ENCODE peak calls at places on chromosome 10, in six cellular contexts. W is testis, X is thyroid gland, F is pancreas, U is ovary, O is dorsolateral prefrontal cortex. C is an unnamed sample.

GRCh38 chr10:35501923-35502322 is 103.2 kb upstream of the GJD4 start:
- DNase-seq in W (no peak), X (no peak), F (no peak), U (no peak), O (no peak), C (no peak)

GRCh38 chr10:116038259-116038658 is 234.7 kb downstream of the GFRA1 start:
- DNase-seq in W (no peak), X (peak; percentile 47), F (peak; percentile 59), U (no peak), O (no peak), C (no peak)

GRCh38 chr10:100828744-100829102 is 83.3 kb downstream of the PAX2 start:
- DNase-seq in W (no peak), X (peak; percentile 10), F (peak; percentile 26), U (no peak), O (no peak), C (peak; percentile 32)

GRCh38 chr10:109966961-109967738 is 40.6 kb upstream of the ADD3 start:
- DNase-seq in W (no peak), X (peak; percentile 42), F (no peak), U (no peak), O (no peak), C (no peak)

GRCh38 chr10:121942749-121943148 is 14.9 kb upstream of the ATE1 start:
- DNase-seq in W (no peak), X (no peak), F (no peak), U (no peak), O (no peak), C (no peak)

GRCh38 chr10:70758757-70759514 is 26.2 kb downstream of the TBATA start:
- DNase-seq in W (peak; percentile 88), X (peak; percentile 77), F (peak; percentile 70), U (peak; percentile 74), O (peak; percentile 80), C (peak; percentile 60)

GRCh38 chr10:51073461-51074237 is 638 bp upstream of the PRKG1 start:
- DNase-seq in W (peak; percentile 51), X (peak; percentile 69), F (peak; percentile 46), U (peak; percentile 35), O (no peak), C (no peak)

GRCh38 chr10:13732485-13732884 is 145.7 kb downstream of the PRPF18 start:
- DNase-seq in W (no peak), X (no peak), F (no peak), U (no peak), O (no peak), C (no peak)

GRCh38 chr10:49323896-49324270 is 24.9 kb downstream of the C10orf71 start:
- DNase-seq in W (no peak), X (no peak), F (no peak), U (no peak), O (no peak), C (no peak)

GRCh38 chr10:43649149-43649523 is 455 bp upstream of the ZNF32 start:
- DNase-seq in W (no peak), X (no peak), F (no peak), U (no peak), O (no peak), C (no peak)

GRCh38 chr10:43078175-43078985 is 1.5 kb downstream of the RET start:
- DNase-seq in W (no peak), X (no peak), F (no peak), U (no peak), O (no peak), C (no peak)

GRCh38 chr10:89476676-89477075 is 58.7 kb downstream of the SLC16A12 start:
- DNase-seq in W (no peak), X (peak; percentile 94), F (peak; percentile 26), U (no peak), O (no peak), C (no peak)

GRCh38 chr10:100510533-100511308 is 8.9 kb downstream of the SEC31B start:
- DNase-seq in W (no peak), X (peak; percentile 59), F (peak; percentile 33), U (no peak), O (no peak), C (no peak)

GRCh38 chr10:123522702-123523312 is 143.3 kb upstream of the GPR26 start:
- DNase-seq in W (no peak), X (no peak), F (no peak), U (no peak), O (no peak), C (no peak)

GRCh38 chr10:32713560-32713959 is 244.5 kb downstream of the ITGB1 start:
- DNase-seq in W (no peak), X (no peak), F (no peak), U (no peak), O (no peak), C (no peak)
- TF ChIP-seq CTCF in W (no peak), X (no peak), F (no peak), U (no peak), O (no peak), C (no peak)

DNA sequence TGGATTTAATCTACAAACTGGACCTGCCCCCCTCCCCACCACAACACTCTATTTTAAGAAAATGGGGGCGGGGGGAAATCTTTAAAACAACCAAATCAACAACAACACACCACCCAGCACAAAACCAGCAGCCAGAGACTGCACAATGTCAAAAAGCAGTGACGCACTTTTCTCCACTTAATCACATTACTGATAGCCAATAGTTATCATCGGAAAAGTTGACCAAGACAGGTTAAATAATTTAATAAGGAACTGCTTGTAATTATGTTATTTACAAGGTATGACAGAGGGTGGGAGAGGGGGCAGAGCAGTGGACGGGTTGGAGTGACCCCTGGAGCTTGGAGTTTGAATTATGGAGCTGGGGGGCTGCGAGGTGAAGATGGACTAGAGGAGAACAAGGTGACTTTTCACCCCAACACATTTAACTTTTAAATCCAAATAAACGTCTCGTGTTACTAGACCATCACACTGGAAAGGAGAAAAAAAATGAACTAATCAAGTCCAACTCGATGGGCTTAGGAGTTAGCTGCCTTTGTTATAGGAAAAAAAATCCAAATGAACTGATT is 2.7 kb downstream of the EBF3 start:
- DNase-seq in W (no peak), X (no peak), F (no peak), U (no peak), O (no peak), C (no peak)
- H3K4me3 ChIP-seq in W (no peak overlapping the region), X (no peak overlapping the region), F (no peak overlapping the region), U (no peak overlapping the region), O (no peak overlapping the region), C (no peak overlapping the region)

GRCh38 chr10:22606164-22606614 is 108.2 kb downstream of the PIP4K2A start:
- DNase-seq in W (peak; percentile 33), X (no peak), F (no peak), U (no peak), O (no peak), C (peak; percentile 82)
- H3K27ac ChIP-seq in W (no peak overlapping the region), X (no peak overlapping the region), F (no peak overlapping the region), U (no peak overlapping the region), O (peak overlapping the region; percentile 80), C (peak overlapping the region; percentile 74)

GRCh38 chr10:93032105-93032808 is 28.3 kb upstream of the CYP26C1 start:
- DNase-seq in W (no peak), X (no peak), F (no peak), U (no peak), O (no peak), C (no peak)
- TF ChIP-seq CTCF in W (no peak), X (no peak), F (no peak), U (no peak), O (no peak), C (no peak)

GRCh38 chr10:65328486-65328885 is 1597.3 kb upstream of the LRRTM3 start:
- DNase-seq in W (no peak), X (no peak), F (no peak), U (no peak), O (no peak), C (no peak)

GRCh38 chr10:65323802-65324201 is 1602.0 kb upstream of the LRRTM3 start:
- DNase-seq in W (no peak), X (no peak), F (no peak), U (no peak), O (no peak), C (no peak)

GRCh38 chr10:65320256-65321026 is 1605.4 kb upstream of the LRRTM3 start:
- DNase-seq in W (no peak), X (no peak), F (no peak), U (no peak), O (no peak), C (no peak)

GRCh38 chr10:65325913-65326312 is 1599.9 kb upstream of the LRRTM3 start:
- DNase-seq in W (no peak), X (no peak), F (no peak), U (no peak), O (no peak), C (no peak)
- H3K4me3 ChIP-seq in W (no peak overlapping the region), X (no peak overlapping the region), F (no peak overlapping the region), U (no peak overlapping the region), O (no peak overlapping the region), C (no peak overlapping the region)

GRCh38 chr10:103433858-103434257 is 18.3 kb downstream of the CALHM2 start:
- DNase-seq in W (peak; percentile 90), X (peak; percentile 77), F (no peak), U (peak; percentile 79), O (no peak), C (no peak)
- H3K27ac ChIP-seq in W (peak overlapping the region; percentile 23), X (no peak overlapping the region), F (no peak overlapping the region), U (no peak overlapping the region), O (no peak overlapping the region), C (no peak overlapping the region)

GRCh38 chr10:789831-790701 is 100.6 kb upstream of the DIP2C start:
- DNase-seq in W (no peak), X (no peak), F (no peak), U (no peak), O (no peak), C (peak; percentile 64)
- TF ChIP-seq CTCF in W (no peak), X (no peak), F (no peak), U (no peak), O (no peak), C (no peak)

DNA sequence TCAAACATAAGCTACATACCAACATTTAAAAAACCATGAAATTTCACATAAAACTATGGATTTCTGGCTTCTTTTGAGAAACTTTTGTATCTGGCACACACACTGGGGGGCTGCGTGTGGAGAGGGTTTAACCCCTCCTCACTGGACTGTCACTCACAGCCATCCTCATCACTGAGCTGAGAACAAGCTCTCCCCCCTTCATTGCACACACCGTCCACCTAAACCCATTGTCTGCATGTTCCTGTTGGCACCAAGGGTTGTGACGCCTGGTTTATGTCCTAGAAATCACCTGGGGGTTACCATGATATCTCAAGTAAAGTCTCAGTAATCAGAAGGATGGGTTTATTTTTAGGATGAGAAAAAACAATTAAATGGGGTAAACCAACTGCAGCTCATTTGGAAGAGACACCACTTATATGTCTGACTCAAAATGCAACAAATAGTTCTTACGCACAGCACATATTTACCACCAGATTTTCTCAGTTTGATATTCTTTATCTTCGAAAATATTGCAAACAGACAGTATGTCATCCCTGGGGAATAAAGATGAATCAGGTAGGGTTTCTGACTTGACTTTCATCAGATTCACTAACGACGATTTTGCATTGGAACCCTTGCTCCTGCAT is 218.5 kb upstream of the KLF6 start:
- DNase-seq in W (no peak), X (no peak), F (no peak), U (no peak), O (no peak), C (no peak)
- H3K4me3 ChIP-seq in W (no peak overlapping the region), X (no peak overlapping the region), F (no peak overlapping the region), U (no peak overlapping the region), O (no peak overlapping the region), C (no peak overlapping the region)